ENCODE peak calls at places on chromosomes 11 and 22, in seven cellular contexts. Y, P, H, X, Z, A and W are unnamed samples.

GRCh38 chr11:79390477-79390876 is 50.4 kb downstream of the TENM4 start:
- DNase-seq in Y (no peak), P (no peak), H (no peak), X (no peak), Z (no peak), A (no peak), W (no peak)

GRCh38 chr11:42462558-42463310 is 849.1 kb upstream of the API5 start:
- DNase-seq in Y (no peak), P (no peak), H (no peak), X (peak; percentile 77), Z (no peak), A (no peak), W (no peak)

GRCh38 chr11:120587299-120587698 is 75.8 kb downstream of the GRIK4 start:
- DNase-seq in Y (no peak), P (no peak), H (no peak), X (no peak), Z (no peak), A (no peak), W (no peak)

GRCh38 chr22:42773161-42773560 is 52.5 kb upstream of the A4GALT start:
- DNase-seq in Y (no peak), P (no peak), H (no peak), X (no peak), Z (no peak), A (no peak), W (no peak)

GRCh38 chr11:128244896-128245295 is 342.5 kb downstream of the ETS1 start:
- DNase-seq in Y (no peak), P (no peak), H (no peak), X (peak; percentile 18), Z (no peak), A (no peak), W (no peak)

GRCh38 chr22:38327805-38328204 is 10.6 kb upstream of the CSNK1E start:
- DNase-seq in Y (peak; percentile 64), P (no peak), H (no peak), X (peak; percentile 57), Z (no peak), A (no peak), W (no peak)

GRCh38 chr11:65435330-65435931 is 12.8 kb downstream of the NEAT1 start:
- DNase-seq in Y (no peak), P (no peak), H (no peak), X (no peak), Z (no peak), A (no peak), W (peak; percentile 41)

GRCh38 chr11:64503354-64503753 is 87.7 kb upstream of the SLC22A12 start:
- DNase-seq in Y (no peak), P (no peak), H (no peak), X (no peak), Z (no peak), A (no peak), W (peak; percentile 2)

GRCh38 chr11:2774173-2775082 is 74.6 kb upstream of the KCNQ1OT1 start:
- DNase-seq in Y (no peak), P (no peak), H (peak; percentile 8), X (no peak), Z (no peak), A (peak; percentile 23), W (no peak)

GRCh38 chr22:35530700-35531099 is 9.9 kb upstream of the RASD2 start:
- DNase-seq in Y (no peak), P (no peak), H (no peak), X (no peak), Z (no peak), A (no peak), W (no peak)

GRCh38 chr11:125692887-125693286 is 12.2 kb upstream of the ACRV1 start:
- DNase-seq in Y (no peak), P (no peak), H (no peak), X (no peak), Z (no peak), A (no peak), W (no peak)

GRCh38 chr11:76161261-76161961 is 44.9 kb downstream of the WNT11 start:
- DNase-seq in Y (no peak), P (no peak), H (no peak), X (no peak), Z (no peak), A (no peak), W (no peak)

GRCh38 chr11:64971421-64972233 is at the start of gene MAJIN:
- DNase-seq in Y (no peak), P (no peak), H (peak; percentile 91), X (peak; percentile 85), Z (peak; percentile 97), A (peak; percentile 91), W (no peak)

GRCh38 chr11:1219446-1219835 is 3.4 kb upstream of the MUC5B start:
- DNase-seq in Y (no peak), P (no peak), H (no peak), X (no peak), Z (no peak), A (no peak), W (no peak)

GRCh38 chr22:44304354-44304753 is 8.4 kb downstream of the SHISAL1 start:
- DNase-seq in Y (no peak), P (no peak), H (no peak), X (peak; percentile 18), Z (no peak), A (no peak), W (no peak)

GRCh38 chr22:44719586-44720368 is 17.8 kb downstream of the PRR5 start:
- DNase-seq in Y (no peak), P (no peak), H (no peak), X (no peak), Z (no peak), A (peak; percentile 58), W (no peak)

GRCh38 chr11:112042161-112042960 is 17.2 kb downstream of the DLAT start:
- DNase-seq in Y (no peak), P (peak; percentile 54), H (no peak), X (peak; percentile 33), Z (no peak), A (no peak), W (no peak)

GRCh38 chr11:65425105-65425970 is 2.7 kb downstream of the NEAT1 start:
- DNase-seq in Y (no peak), P (peak; percentile 84), H (no peak), X (peak; percentile 77), Z (peak; percentile 58), A (peak; percentile 60), W (peak; percentile 88)

GRCh38 chr22:49204599-49205214 is 623.0 kb downstream of the BRD1 start:
- DNase-seq in Y (no peak), P (no peak), H (no peak), X (no peak), Z (no peak), A (peak; percentile 19), W (no peak)

GRCh38 chr11:57511741-57512430 is 3.6 kb downstream of the SLC43A1 start:
- DNase-seq in Y (no peak), P (no peak), H (no peak), X (no peak), Z (no peak), A (no peak), W (peak; percentile 87)

GRCh38 chr11:45647786-45648185 is 17.6 kb downstream of the CHST1 start:
- DNase-seq in Y (no peak), P (no peak), H (no peak), X (no peak), Z (no peak), A (no peak), W (no peak)

GRCh38 chr11:19777032-19777341 is 64.3 kb downstream of the NAV2 start:
- DNase-seq in Y (peak; percentile 19), P (no peak), H (no peak), X (no peak), Z (no peak), A (peak; percentile 75), W (no peak)

GRCh38 chr11:112346586-112346985 is 85.9 kb upstream of the PLET1 start:
- DNase-seq in Y (no peak), P (no peak), H (no peak), X (no peak), Z (no peak), A (no peak), W (no peak)

GRCh38 chr22:32745251-32745995 is 56.1 kb upstream of the TIMP3 start:
- DNase-seq in Y (no peak), P (no peak), H (peak; percentile 37), X (peak; percentile 22), Z (peak; percentile 35), A (no peak), W (no peak)

GRCh38 chr11:2752204-2752772 is 52.5 kb upstream of the KCNQ1OT1 start:
- DNase-seq in Y (no peak), P (no peak), H (no peak), X (peak; percentile 26), Z (no peak), A (no peak), W (no peak)